ENCODE peak calls at places on chromosomes 16 and 17, in eight cellular contexts. C is fibroblast of mammary gland, O is EH, I is left lung, R is AG08396, E is AG09319, Y is heart left ventricle, T is LoVo. P is an unnamed sample.

GRCh38 chr16:49833796-49834195 is 22.1 kb downstream of the ZNF423 start:
- DNase-seq in R (no peak), Y (no peak), T (no peak), E (no peak), O (no peak), C (no peak), I (no peak), P (no peak)

GRCh38 chr17:45143101-45143670 is 5.1 kb upstream of the HEXIM1 start:
- DNase-seq in T (no peak), I (no peak), R (no peak), E (no peak), O (no peak), Y (no peak), C (no peak), P (no peak)

GRCh38 chr16:67445441-67445912 is 14.6 kb downstream of the HSD11B2 start:
- DNase-seq in T (no peak), R (no peak), Y (peak), C (no peak), E (no peak), I (no peak), O (no peak), P (no peak)

GRCh38 chr16:30660424-30661251 is 2.4 kb downstream of the FBRS start:
- DNase-seq in I (no peak), O (peak), C (peak), Y (no peak), T (no peak), E (no peak), R (no peak), P (peak)

GRCh38 chr17:44223574-44224046 is 4.1 kb upstream of the UBTF start:
- DNase-seq in T (no peak), R (peak), Y (peak), I (no peak), E (no peak), O (peak), C (peak), P (peak)

GRCh38 chr17:560379-560935 is 154.2 kb downstream of the VPS53 start:
- DNase-seq in Y (peak), R (no peak), C (peak), E (no peak), I (no peak), O (peak), T (no peak), P (peak)

GRCh38 chr16:96935-97381 is 18.9 kb downstream of the MPG start:
- DNase-seq in I (peak), T (peak), C (peak), E (peak), Y (peak), R (peak), O (peak), P (peak)

GRCh38 chr16:66970775-66971725 is 10.0 kb downstream of the CES3 start:
- DNase-seq in I (no peak), R (peak), O (peak), C (peak), T (no peak), E (no peak), Y (no peak), P (peak)

GRCh38 chr17:39092672-39093250 is 58.7 kb downstream of the PLXDC1 start:
- DNase-seq in O (no peak), R (no peak), Y (no peak), C (no peak), T (no peak), E (no peak), I (no peak), P (no peak)

GRCh38 chr17:45364531-45365390 is 47.9 kb upstream of the MAP3K14 start:
- DNase-seq in Y (no peak), T (no peak), O (no peak), C (peak), E (no peak), R (no peak), I (no peak), P (peak)

GRCh38 chr16:22138482-22138881 is 23.8 kb upstream of the SDR42E2 start:
- DNase-seq in R (no peak), E (no peak), O (no peak), I (no peak), C (no peak), T (no peak), Y (no peak), P (no peak)

GRCh38 chr17:58331815-58332719 is 3.5 kb upstream of the TSPOAP1 start:
- DNase-seq in I (peak), E (no peak), R (no peak), C (no peak), O (no peak), Y (peak), T (no peak), P (no peak)

GRCh38 chr16:81694494-81695285 is 84.4 kb upstream of the PLCG2 start:
- DNase-seq in C (no peak), E (no peak), T (no peak), R (no peak), I (no peak), Y (no peak), O (no peak), P (no peak)

GRCh38 chr16:83717814-83718213 is 90.0 kb upstream of the HSBP1 start:
- DNase-seq in O (peak), E (peak), T (no peak), C (peak), R (no peak), I (no peak), Y (no peak), P (peak)

GRCh38 chr17:48954300-48954755 is 9.7 kb upstream of the SNF8 start:
- DNase-seq in O (peak), T (no peak), R (no peak), C (peak), E (peak), I (no peak), Y (no peak), P (peak)

GRCh38 chr17:50908860-50909764 is 43.0 kb upstream of the TOB1 start:
- DNase-seq in Y (peak), C (no peak), I (no peak), R (no peak), O (no peak), E (no peak), T (no peak), P (no peak)

GRCh38 chr17:4931974-4932373 is at the start of gene GP1BA:
- DNase-seq in Y (no peak), R (no peak), O (no peak), E (no peak), T (no peak), C (no peak), I (no peak), P (no peak)

GRCh38 chr17:58503876-58504275 is 10.6 kb downstream of the MTMR4 start:
- DNase-seq in E (no peak), T (no peak), O (no peak), Y (no peak), R (no peak), C (no peak), I (no peak), P (no peak)

GRCh38 chr17:41724476-41725030 is 9.9 kb downstream of the HAP1 start:
- DNase-seq in T (no peak), I (no peak), O (no peak), E (no peak), C (no peak), R (no peak), Y (no peak), P (no peak)

P was measured in IMR-90.